ENCODE peak calls at places on chromosomes 12 and 14, in five cellular contexts. One of them, this sample, is unnamed. For H3K4me1 and H3K36me3, the result is how much of the 10 kb centered on the place peaks cover.

GRCh38 chr14:61231810-61232209 is 49.3 kb downstream of the TMEM30B start:
- DNase-seq in heart right ventricle: no peak
- DNase-seq in aorta: no peak
- DNase-seq in hepatocyte: no peak
- DNase-seq in gastrocnemius medialis: no peak
- DNase-seq in this sample: no peak

GRCh38 chr12:10366875-10367274 is 23.0 kb downstream of the KLRK1 start:
- DNase-seq in heart right ventricle: no peak
- DNase-seq in aorta: no peak
- DNase-seq in hepatocyte: peak
- DNase-seq in gastrocnemius medialis: no peak
- DNase-seq in this sample: no peak

GRCh38 chr14:61569783-61570182 is 125.5 kb upstream of the HIF1A start:
- DNase-seq in heart right ventricle: no peak
- DNase-seq in aorta: no peak
- DNase-seq in hepatocyte: no peak
- DNase-seq in gastrocnemius medialis: no peak
- DNase-seq in this sample: no peak

GRCh38 chr14:21486640-21487087 is 9.7 kb downstream of the TOX4 start:
- DNase-seq in heart right ventricle: no peak
- DNase-seq in aorta: no peak
- DNase-seq in hepatocyte: no peak
- DNase-seq in gastrocnemius medialis: no peak
- DNase-seq in this sample: no peak

GRCh38 chr12:3418609-3419469 is 72.2 kb upstream of the PRMT8 start:
- DNase-seq in heart right ventricle: no peak
- DNase-seq in aorta: no peak
- DNase-seq in hepatocyte: peak
- DNase-seq in gastrocnemius medialis: no peak
- DNase-seq in this sample: no peak

GRCh38 chr14:102481791-102482238 is 27.8 kb downstream of the ANKRD9 start:
- DNase-seq in heart right ventricle: no peak
- DNase-seq in aorta: peak
- DNase-seq in hepatocyte: peak
- DNase-seq in gastrocnemius medialis: no peak
- DNase-seq in this sample: no peak

GRCh38 chr12:19430988-19431387 is 8.3 kb upstream of the AEBP2 start:
- DNase-seq in heart right ventricle: no peak
- DNase-seq in aorta: no peak
- DNase-seq in hepatocyte: no peak
- DNase-seq in gastrocnemius medialis: no peak
- DNase-seq in this sample: no peak

GRCh38 chr12:92046557-92046956 is 99.1 kb downstream of the BTG1 start:
- DNase-seq in heart right ventricle: no peak
- DNase-seq in aorta: no peak
- DNase-seq in hepatocyte: no peak
- DNase-seq in gastrocnemius medialis: no peak
- DNase-seq in this sample: no peak

GRCh38 chr14:24390696-24391468 is 7.9 kb upstream of the NYNRIN start:
- DNase-seq in heart right ventricle: no peak
- DNase-seq in aorta: no peak
- DNase-seq in hepatocyte: no peak
- DNase-seq in gastrocnemius medialis: no peak
- DNase-seq in this sample: no peak

GRCh38 chr12:111748195-111748803 is 18.4 kb upstream of the ALDH2 start:
- DNase-seq in heart right ventricle: no peak
- DNase-seq in aorta: no peak
- DNase-seq in hepatocyte: no peak
- DNase-seq in gastrocnemius medialis: no peak
- DNase-seq in this sample: no peak

GRCh38 chr12:49294086-49294803 is 702 bp upstream of the PRPH start:
- DNase-seq in heart right ventricle: no peak
- DNase-seq in aorta: peak
- DNase-seq in hepatocyte: no peak
- DNase-seq in gastrocnemius medialis: no peak
- DNase-seq in this sample: no peak

GRCh38 chr14:100140452-100141132 is 18.9 kb downstream of the DEGS2 start:
- DNase-seq in heart right ventricle: no peak
- DNase-seq in aorta: no peak
- DNase-seq in hepatocyte: peak
- DNase-seq in gastrocnemius medialis: no peak
- DNase-seq in this sample: no peak

GRCh38 chr12:102249073-102249854 is 51.6 kb upstream of the PMCH start:
- DNase-seq in heart right ventricle: no peak
- DNase-seq in aorta: no peak
- DNase-seq in hepatocyte: no peak
- DNase-seq in gastrocnemius medialis: no peak
- DNase-seq in this sample: no peak

GRCh38 chr14:47917344-47917954 is 242.0 kb upstream of the MDGA2 start:
- DNase-seq in heart right ventricle: no peak
- DNase-seq in aorta: no peak
- DNase-seq in hepatocyte: peak
- DNase-seq in gastrocnemius medialis: no peak
- DNase-seq in this sample: peak

GRCh38 chr12:79933580-79934264 is 1.2 kb downstream of the PPP1R12A start:
- DNase-seq in heart right ventricle: no peak
- DNase-seq in aorta: no peak
- DNase-seq in hepatocyte: no peak
- DNase-seq in gastrocnemius medialis: no peak
- DNase-seq in this sample: no peak

GRCh38 chr12:101653030-101653429 is 44.4 kb upstream of the CHPT1 start:
- DNase-seq in heart right ventricle: no peak
- DNase-seq in aorta: no peak
- DNase-seq in hepatocyte: no peak
- DNase-seq in gastrocnemius medialis: no peak
- DNase-seq in this sample: no peak

GRCh38 chr12:6097384-6097783 is 27.1 kb downstream of the VWF start:
- DNase-seq in heart right ventricle: no peak
- DNase-seq in aorta: no peak
- DNase-seq in hepatocyte: no peak
- DNase-seq in gastrocnemius medialis: no peak
- DNase-seq in this sample: no peak

GRCh38 chr14:72652179-72652578 is 241.7 kb downstream of the DPF3 start:
- DNase-seq in heart right ventricle: no peak
- DNase-seq in aorta: no peak
- DNase-seq in hepatocyte: no peak
- DNase-seq in gastrocnemius medialis: no peak
- DNase-seq in this sample: no peak

GRCh38 chr12:6949063-6949594 is 2.0 kb upstream of the PTPN6 start:
- DNase-seq in heart right ventricle: no peak
- DNase-seq in aorta: peak
- DNase-seq in hepatocyte: no peak
- DNase-seq in gastrocnemius medialis: no peak
- DNase-seq in this sample: no peak

GRCh38 chr12:90953956-90954421 is 987 bp downstream of the CCER1 start:
- DNase-seq in heart right ventricle: no peak
- DNase-seq in aorta: no peak
- DNase-seq in hepatocyte: no peak
- DNase-seq in gastrocnemius medialis: no peak
- DNase-seq in this sample: no peak

GRCh38 chr12:98156697-98157096 is 358.7 kb upstream of the TMPO start:
- DNase-seq in heart right ventricle: no peak
- DNase-seq in aorta: no peak
- DNase-seq in hepatocyte: no peak
- DNase-seq in gastrocnemius medialis: no peak
- DNase-seq in this sample: no peak

GRCh38 chr14:93303659-93304058 is 29.2 kb downstream of the BTBD7 start:
- DNase-seq in heart right ventricle: peak
- DNase-seq in aorta: no peak
- DNase-seq in hepatocyte: no peak
- DNase-seq in gastrocnemius medialis: no peak
- DNase-seq in this sample: no peak

GRCh38 chr12:117034691-117035090 is 64.5 kb downstream of the TESC start:
- DNase-seq in heart right ventricle: no peak
- DNase-seq in aorta: peak
- DNase-seq in hepatocyte: no peak
- DNase-seq in gastrocnemius medialis: no peak
- DNase-seq in this sample: no peak

GRCh38 chr12:128813392-128813791 is 10.4 kb downstream of the SLC15A4 start:
- DNase-seq in heart right ventricle: no peak
- DNase-seq in aorta: no peak
- DNase-seq in hepatocyte: no peak
- DNase-seq in gastrocnemius medialis: peak
- DNase-seq in this sample: no peak

GRCh38 chr14:75247286-75247922 is 31.2 kb upstream of the FOS start:
- DNase-seq in heart right ventricle: no peak
- DNase-seq in aorta: no peak
- DNase-seq in hepatocyte: no peak
- DNase-seq in gastrocnemius medialis: no peak
- DNase-seq in this sample: no peak

GRCh38 chr12:12996235-12996634 is 3.8 kb downstream of the HEBP1 start:
- DNase-seq in heart right ventricle: no peak
- DNase-seq in aorta: no peak
- DNase-seq in hepatocyte: no peak
- DNase-seq in gastrocnemius medialis: no peak
- DNase-seq in this sample: no peak
- H3K4me1 ChIP-seq in heart right ventricle: half or more
- H3K4me1 ChIP-seq in aorta: under half
- H3K4me1 ChIP-seq in hepatocyte: under half
- H3K4me1 ChIP-seq in gastrocnemius medialis: under half
- H3K4me1 ChIP-seq in this sample: under half

GRCh38 chr14:105442125-105442524 is 22.5 kb downstream of the MTA1 start:
- DNase-seq in heart right ventricle: no peak
- DNase-seq in aorta: no peak
- DNase-seq in hepatocyte: no peak
- DNase-seq in gastrocnemius medialis: no peak
- DNase-seq in this sample: no peak
- H3K36me3 ChIP-seq in heart right ventricle: under half
- H3K36me3 ChIP-seq in aorta: under half
- H3K36me3 ChIP-seq in hepatocyte: under half
- H3K36me3 ChIP-seq in gastrocnemius medialis: under half
- H3K36me3 ChIP-seq in this sample: under half

GRCh38 chr14:79280400-79280670 is 931.0 kb downstream of the DIO2 start:
- DNase-seq in heart right ventricle: no peak
- DNase-seq in aorta: no peak
- DNase-seq in hepatocyte: no peak
- DNase-seq in gastrocnemius medialis: no peak
- DNase-seq in this sample: no peak
- H3K4me3 ChIP-seq in heart right ventricle: peak
- H3K4me3 ChIP-seq in aorta: peak
- H3K4me3 ChIP-seq in hepatocyte: peak
- H3K4me3 ChIP-seq in gastrocnemius medialis: peak
- H3K4me3 ChIP-seq in this sample: peak

DNA sequence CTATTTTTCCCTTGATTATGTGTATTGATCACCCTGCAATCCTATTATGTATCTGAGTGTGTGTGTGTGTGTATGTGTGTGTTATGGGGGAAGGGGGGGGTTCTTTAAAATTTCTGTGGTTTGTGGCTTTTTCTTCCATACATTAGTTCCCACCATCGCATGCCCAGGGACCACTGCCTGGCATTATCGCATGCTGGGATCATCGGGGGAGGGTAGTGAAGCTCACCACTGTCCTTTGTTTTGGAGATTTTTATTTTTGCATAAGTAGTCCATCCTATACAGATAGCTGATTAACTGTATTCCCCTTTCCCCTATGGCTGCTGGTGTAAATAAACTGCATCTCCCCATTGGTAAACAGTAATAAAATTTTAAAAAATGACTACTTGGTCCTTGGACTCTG is 3.4 kb downstream of the ATXN7L3B start:
- DNase-seq in heart right ventricle: no peak
- DNase-seq in aorta: no peak
- DNase-seq in hepatocyte: no peak
- DNase-seq in gastrocnemius medialis: no peak
- DNase-seq in this sample: no peak
- H3K4me1 ChIP-seq in heart right ventricle: under half
- H3K4me1 ChIP-seq in aorta: under half
- H3K4me1 ChIP-seq in hepatocyte: under half
- H3K4me1 ChIP-seq in gastrocnemius medialis: under half
- H3K4me1 ChIP-seq in this sample: under half

DNA sequence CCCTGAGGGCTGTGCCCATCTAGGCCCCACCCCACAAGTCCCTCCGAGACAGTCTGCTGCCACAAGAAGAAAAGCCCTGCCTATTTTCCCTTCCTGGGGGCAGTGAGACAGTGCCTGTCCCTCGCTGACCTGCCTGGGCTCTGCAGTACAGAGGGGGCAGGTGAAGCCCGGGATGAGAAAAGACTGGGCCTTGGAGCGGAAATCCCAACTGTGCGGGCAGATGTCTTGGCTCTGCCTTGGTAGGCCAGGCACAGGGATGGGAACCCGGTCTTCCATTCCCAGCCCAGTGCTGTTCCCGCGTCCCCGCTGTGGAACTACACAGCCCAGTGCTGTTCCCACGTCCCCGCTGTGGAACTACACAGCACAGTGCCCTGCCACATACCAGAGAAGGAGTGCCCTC is 12.8 kb upstream of the NXPH4 start:
- DNase-seq in heart right ventricle: no peak
- DNase-seq in aorta: no peak
- DNase-seq in hepatocyte: no peak
- DNase-seq in gastrocnemius medialis: no peak
- DNase-seq in this sample: no peak
- H3K36me3 ChIP-seq in heart right ventricle: half or more
- H3K36me3 ChIP-seq in aorta: under half
- H3K36me3 ChIP-seq in hepatocyte: under half
- H3K36me3 ChIP-seq in gastrocnemius medialis: under half
- H3K36me3 ChIP-seq in this sample: under half

GRCh38 chr12:123026094-123026853 is 45.8 kb downstream of the ARL6IP4 start:
- DNase-seq in heart right ventricle: no peak
- DNase-seq in aorta: peak
- DNase-seq in hepatocyte: no peak
- DNase-seq in gastrocnemius medialis: no peak
- DNase-seq in this sample: no peak
- H3K4me3 ChIP-seq in heart right ventricle: no peak
- H3K4me3 ChIP-seq in aorta: no peak
- H3K4me3 ChIP-seq in hepatocyte: no peak
- H3K4me3 ChIP-seq in gastrocnemius medialis: no peak
- H3K4me3 ChIP-seq in this sample: no peak